ENCODE peak calls at places on chromosomes 2 and 18, in six cellular contexts. M is esophagus muscularis mucosa, X is A549, J is right lobe of liver, A is transverse colon, P is K562. G is an unnamed sample.

GRCh38 chr2:10550206-10551001 is 102.3 kb upstream of the ODC1 start:
- DNase-seq in X (no peak), J (peak; percentile 49), P (no peak), M (no peak), A (no peak), G (no peak)

GRCh38 chr2:216283038-216283900 is 89.0 kb downstream of the MARCHF4 start:
- DNase-seq in X (peak; percentile 31), A (no peak), J (no peak), M (no peak), P (peak; percentile 63), G (no peak)

GRCh38 chr2:189306441-189307006 is 127.0 kb upstream of the COL5A2 start:
- DNase-seq in J (no peak), M (no peak), P (no peak), X (no peak), A (no peak), G (no peak)

GRCh38 chr2:204491528-204491927 is 53.7 kb upstream of the PARD3B start:
- DNase-seq in X (no peak), J (no peak), P (no peak), A (no peak), M (no peak), G (no peak)

GRCh38 chr18:26407721-26408601 is 140.4 kb downstream of the KCTD1 start:
- DNase-seq in A (no peak), J (no peak), X (no peak), P (no peak), M (no peak), G (no peak)

GRCh38 chr2:74585406-74586182 is 31.1 kb downstream of the DOK1 start:
- DNase-seq in M (no peak), A (peak; percentile 26), P (peak; percentile 55), X (no peak), J (no peak), G (no peak)

GRCh38 chr2:25311866-25312575 is 29.7 kb downstream of the DNMT3A start:
- DNase-seq in M (no peak), X (no peak), A (no peak), J (no peak), P (no peak), G (no peak)

GRCh38 chr2:1886405-1886992 is 142.2 kb upstream of the PXDN start:
- DNase-seq in J (peak; percentile 77), A (peak; percentile 57), X (peak; percentile 81), P (peak; percentile 67), M (no peak), G (peak; percentile 68)

GRCh38 chr18:75474332-75474731 is 46.8 kb upstream of the SMIM21 start:
- DNase-seq in A (no peak), J (no peak), X (no peak), M (no peak), P (no peak), G (no peak)

GRCh38 chr2:219737270-219737691 is 109.9 kb downstream of the SLC4A3 start:
- DNase-seq in X (peak; percentile 50), J (no peak), A (no peak), P (no peak), M (peak; percentile 53), G (no peak)

GRCh38 chr2:105822186-105822585 is 77.5 kb downstream of the NCK2 start:
- DNase-seq in J (no peak), M (no peak), P (no peak), A (no peak), X (no peak), G (no peak)

GRCh38 chr2:46528880-46529279 is 49.5 kb downstream of the TMEM247 start:
- DNase-seq in X (no peak), M (no peak), A (no peak), P (no peak), J (no peak), G (no peak)

GRCh38 chr2:236642584-236643291 is 73.1 kb downstream of the ACKR3 start:
- DNase-seq in P (no peak), M (peak; percentile 96), J (no peak), A (peak; percentile 73), X (peak; percentile 71), G (no peak)

GRCh38 chr2:31384351-31384750 is 30.2 kb downstream of the XDH start:
- DNase-seq in J (no peak), P (no peak), M (no peak), A (no peak), X (peak; percentile 89), G (no peak)

GRCh38 chr2:224479826-224480225 is 77.9 kb upstream of the FAM124B start:
- DNase-seq in M (no peak), X (no peak), J (no peak), A (no peak), P (no peak), G (no peak)

GRCh38 chr2:196201229-196201998 is 30.0 kb upstream of the STK17B start:
- DNase-seq in J (no peak), M (no peak), P (no peak), A (no peak), X (no peak), G (no peak)

GRCh38 chr2:118822572-118822971 is 24.9 kb downstream of the EN1 start:
- DNase-seq in X (no peak), M (no peak), P (no peak), J (no peak), A (no peak), G (no peak)

GRCh38 chr2:157839822-157840221 is 36.3 kb downstream of the ACVR1 start:
- DNase-seq in X (no peak), P (peak; percentile 37), A (no peak), J (no peak), M (no peak), G (no peak)

GRCh38 chr2:55419514-55420243 is at the start of gene CCDC88A:
- DNase-seq in J (peak; percentile 96), X (peak; percentile 99), M (peak; percentile 98), P (peak; percentile 99), A (peak; percentile 93), G (peak; percentile 90)
- TF ChIP-seq POLR2A in J (peak; percentile 94), X (peak; percentile 94), M (peak; percentile 61), P (peak; percentile 94), A (peak; percentile 77), G (no peak)

DNA sequence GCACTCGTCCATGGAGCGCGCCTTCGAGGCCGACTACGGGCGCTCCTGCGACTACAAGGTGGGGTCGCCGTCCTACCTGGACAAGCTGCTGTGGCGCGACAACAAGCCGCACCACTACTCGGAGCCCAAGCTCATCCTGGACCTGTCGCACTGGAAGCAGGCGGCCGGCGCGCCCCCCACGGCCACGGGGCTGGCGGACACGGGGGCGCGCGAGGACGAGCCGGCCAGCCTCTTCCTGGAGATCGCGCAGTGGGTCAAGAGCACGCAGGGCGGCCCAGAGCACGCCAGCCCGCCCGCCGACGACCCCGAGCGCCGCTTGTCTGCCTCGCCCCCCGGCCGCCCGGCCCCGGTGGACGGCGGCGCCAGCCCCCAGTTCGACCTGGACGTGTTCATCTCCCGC is 90.5 kb downstream of the MRO start:
- DNase-seq in A (no peak), P (no peak), X (no peak), J (no peak), M (no peak), G (no peak)
- H3K4me1 ChIP-seq in A (no peaks in the 10 kb centered on the region), P (no peaks in the 10 kb centered on the region), X (no peaks in the 10 kb centered on the region), J (no peaks in the 10 kb centered on the region), M (no peaks in the 10 kb centered on the region), G (no peaks in the 10 kb centered on the region)

GRCh38 chr2:200812122-200813022 is 662 bp downstream of the BZW1 start:
- DNase-seq in M (peak; percentile 93), P (peak; percentile 81), X (peak; percentile 71), J (peak; percentile 87), A (peak; percentile 88), G (peak; percentile 69)
- TF ChIP-seq POLR2A in M (peak; percentile 48), P (no peak), X (no peak), J (no peak), A (no peak), G (peak; percentile 41)

GRCh38 chr2:98868548-98869271 is 67.3 kb downstream of the CRACDL start:
- DNase-seq in M (peak; percentile 90), A (peak; percentile 22), P (no peak), J (no peak), X (no peak), G (no peak)

GRCh38 chr2:98866033-98866432 is 70.0 kb downstream of the CRACDL start:
- DNase-seq in P (no peak), M (no peak), X (no peak), A (no peak), J (no peak), G (no peak)

GRCh38 chr2:98869272-98869641 is 66.8 kb downstream of the CRACDL start:
- DNase-seq in M (peak; percentile 31), J (no peak), A (peak; percentile 88), X (peak; percentile 59), P (no peak), G (no peak)

GRCh38 chr2:98869868-98870267 is 66.2 kb downstream of the CRACDL start:
- DNase-seq in J (no peak), M (peak; percentile 80), A (peak; percentile 78), X (no peak), P (no peak), G (peak; percentile 64)

GRCh38 chr2:98867539-98868309 is 68.3 kb downstream of the CRACDL start:
- DNase-seq in M (no peak), P (no peak), X (peak; percentile 11), J (no peak), A (no peak), G (no peak)
- H3K4me1 ChIP-seq in M (peaks cover 13% of the 10 kb centered on the region), P (no peaks in the 10 kb centered on the region), X (peaks cover 10% of the 10 kb centered on the region), J (no peaks in the 10 kb centered on the region), A (peaks cover 22% of the 10 kb centered on the region), G (no peaks in the 10 kb centered on the region)

GRCh38 chr2:130390460-130391057 is 34.7 kb downstream of the PTPN18 start:
- DNase-seq in P (no peak), X (no peak), M (no peak), A (peak; percentile 68), J (peak; percentile 58), G (peak; percentile 41)
- TF ChIP-seq POLR2A in P (no peak), X (no peak), M (no peak), A (no peak), J (no peak), G (no peak)

DNA sequence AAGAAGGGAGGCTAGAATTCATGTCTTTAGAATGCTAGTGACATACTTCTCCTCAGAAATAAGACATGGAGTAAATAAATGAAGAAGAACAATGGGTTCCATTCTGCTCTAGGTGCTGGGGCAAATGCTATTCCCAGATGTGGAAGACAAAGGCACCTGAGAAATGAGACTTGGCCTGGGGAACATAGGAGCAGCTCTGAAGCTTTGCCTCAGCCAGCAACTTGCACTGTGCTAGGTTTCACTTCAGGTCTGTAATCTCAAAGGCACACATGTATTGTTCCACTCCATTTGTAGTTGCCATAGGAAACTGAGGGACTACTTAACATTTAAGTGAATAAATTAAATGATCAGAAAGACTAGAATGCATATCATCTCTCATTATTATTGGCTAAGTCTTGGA is 538.9 kb upstream of the REG3G start:
- DNase-seq in X (no peak), J (no peak), A (no peak), P (no peak), M (no peak), G (no peak)
- H3K4me1 ChIP-seq in X (no peaks in the 10 kb centered on the region), J (no peaks in the 10 kb centered on the region), A (no peaks in the 10 kb centered on the region), P (no peaks in the 10 kb centered on the region), M (no peaks in the 10 kb centered on the region), G (no peaks in the 10 kb centered on the region)